ENCODE peak calls at places on chromosomes 7 and 10, in four cellular contexts. Y, L, X and V are unnamed samples.

GRCh38 chr7:154252046-154252445 is 199.8 kb downstream of the DPP6 start:
- DNase-seq in L (no peak), Y (no peak), X (no peak), V (no peak)

GRCh38 chr10:6194291-6194690 is 8.4 kb upstream of the PFKFB3 start:
- DNase-seq in L (no peak), Y (no peak), X (no peak), V (no peak)

GRCh38 chr10:15726042-15726441 is 6.3 kb upstream of the ITGA8 start:
- DNase-seq in Y (no peak), L (no peak), X (no peak), V (no peak)

GRCh38 chr7:5424689-5425506 is 1.3 kb upstream of the TNRC18 start:
- DNase-seq in L (peak), Y (no peak), X (peak), V (peak)

GRCh38 chr7:139416405-139416804 is 56.7 kb downstream of the LUC7L2 start:
- DNase-seq in Y (no peak), X (no peak), L (no peak), V (no peak)

GRCh38 chr10:102235598-102235920 is 5.8 kb downstream of the PITX3 start:
- DNase-seq in Y (no peak), X (peak), L (no peak), V (no peak)

GRCh38 chr7:38169862-38170261 is 8.2 kb upstream of the STARD3NL start:
- DNase-seq in X (peak), L (no peak), Y (no peak), V (no peak)

GRCh38 chr10:87740232-87740631 is 77.8 kb downstream of the ATAD1 start:
- DNase-seq in Y (no peak), X (peak), L (no peak), V (no peak)

GRCh38 chr10:119498889-119499864 is 43.3 kb downstream of the RGS10 start:
- DNase-seq in L (peak), X (peak), Y (no peak), V (no peak)

GRCh38 chr7:138752568-138753518 is 45.0 kb upstream of the TMEM213 start:
- DNase-seq in L (no peak), X (peak), Y (no peak), V (no peak)

GRCh38 chr7:14886533-14886932 is 16.0 kb downstream of the DGKB start:
- DNase-seq in Y (peak), X (no peak), L (no peak), V (no peak)

GRCh38 chr10:132671171-132672154 is 114.5 kb downstream of the NKX6-2 start:
- DNase-seq in X (no peak), L (peak), Y (no peak), V (no peak)

GRCh38 chr10:89710748-89711147 is 9.4 kb downstream of the KIF20B start:
- DNase-seq in L (no peak), X (no peak), Y (no peak), V (no peak)

GRCh38 chr7:123241809-123242208 is 42.0 kb upstream of the SLC13A1 start:
- DNase-seq in Y (no peak), X (no peak), L (no peak), V (no peak)

GRCh38 chr10:132756591-132756990 is 29.4 kb downstream of the NKX6-2 start:
- DNase-seq in X (no peak), L (no peak), Y (no peak), V (no peak)

GRCh38 chr10:124558339-124558685 is 96.7 kb downstream of the LHPP start:
- DNase-seq in L (peak), Y (no peak), X (no peak), V (no peak)

GRCh38 chr7:155882596-155882995 is 70.3 kb upstream of the SHH start:
- DNase-seq in X (no peak), L (no peak), Y (no peak), V (no peak)

GRCh38 chr10:86160890-86161585 is 205.6 kb downstream of the GRID1 start:
- DNase-seq in L (no peak), X (no peak), Y (peak), V (no peak)

GRCh38 chr7:38186593-38187314 is 8.7 kb downstream of the STARD3NL start:
- DNase-seq in L (no peak), X (peak), Y (no peak), V (no peak)

GRCh38 chr10:48620719-48621118 is 15.8 kb upstream of the ARHGAP22 start:
- DNase-seq in X (no peak), L (no peak), Y (no peak), V (no peak)

GRCh38 chr7:19020062-19020461 is 97.4 kb downstream of the TWIST1 start:
- DNase-seq in Y (no peak), X (peak), L (no peak), V (no peak)

GRCh38 chr7:112010994-112011393 is 195.2 kb downstream of the DOCK4 start:
- DNase-seq in X (no peak), L (no peak), Y (no peak), V (no peak)

GRCh38 chr10:69451209-69451783 is at the start of gene TSPAN15:
- DNase-seq in X (peak), L (peak), Y (peak), V (peak)

GRCh38 chr10:117411440-117412428 is 36.5 kb upstream of the PDZD8 start:
- DNase-seq in X (no peak), L (no peak), Y (no peak), V (no peak)

GRCh38 chr10:79159785-79160184 is 91.0 kb downstream of the ZMIZ1 start:
- DNase-seq in L (no peak), Y (no peak), X (no peak), V (no peak)

GRCh38 chr7:54188843-54189242 is 353.3 kb upstream of the VSTM2A start:
- DNase-seq in Y (no peak), X (no peak), L (no peak), V (no peak)

GRCh38 chr7:41912426-41912825 is 209.5 kb upstream of the INHBA start:
- DNase-seq in L (no peak), Y (no peak), X (peak), V (no peak)

GRCh38 chr10:96587255-96588059 is 645 bp upstream of the TM9SF3 start:
- DNase-seq in X (peak), Y (peak), L (no peak), V (no peak)

DNA sequence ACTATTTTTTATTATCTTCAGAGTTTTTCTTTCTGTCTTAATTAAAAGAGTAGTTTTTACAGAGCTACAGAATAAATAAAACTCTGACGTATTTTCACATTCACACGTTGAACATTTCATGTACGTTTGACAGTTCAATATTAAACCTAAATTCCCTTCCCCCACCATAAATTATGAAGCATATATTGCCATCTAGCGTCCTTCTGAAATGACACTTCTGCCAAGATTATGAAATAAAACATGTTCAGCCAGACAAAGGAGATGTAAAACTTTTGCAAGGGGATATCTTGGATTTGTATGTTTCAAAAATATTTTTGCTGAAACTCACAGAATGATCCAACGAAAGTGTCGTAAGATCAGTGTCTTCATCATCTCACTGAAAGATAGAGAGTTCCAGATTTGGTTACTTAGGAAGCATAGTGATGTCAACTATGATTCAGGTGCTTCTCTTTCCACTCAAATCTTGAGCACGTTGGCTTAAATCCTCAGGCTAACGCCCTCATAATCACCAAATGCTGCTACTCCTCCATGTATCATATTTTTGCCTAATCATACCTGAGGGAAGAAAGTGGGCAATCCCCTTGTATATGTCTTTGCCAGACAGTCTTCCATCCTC is 904.3 kb downstream of the XPNPEP1 start:
- DNase-seq in Y (no peak), L (no peak), X (peak), V (no peak)
- TF ChIP-seq CTCF in Y (no peak), L (no peak), X (no peak), V (no peak)

GRCh38 chr10:99630439-99630838 is 10.2 kb upstream of the SLC25A28 start:
- DNase-seq in Y (no peak), L (no peak), X (peak), V (no peak)
- TF ChIP-seq CTCF in Y (no peak), L (no peak), X (peak), V (no peak)

DNA sequence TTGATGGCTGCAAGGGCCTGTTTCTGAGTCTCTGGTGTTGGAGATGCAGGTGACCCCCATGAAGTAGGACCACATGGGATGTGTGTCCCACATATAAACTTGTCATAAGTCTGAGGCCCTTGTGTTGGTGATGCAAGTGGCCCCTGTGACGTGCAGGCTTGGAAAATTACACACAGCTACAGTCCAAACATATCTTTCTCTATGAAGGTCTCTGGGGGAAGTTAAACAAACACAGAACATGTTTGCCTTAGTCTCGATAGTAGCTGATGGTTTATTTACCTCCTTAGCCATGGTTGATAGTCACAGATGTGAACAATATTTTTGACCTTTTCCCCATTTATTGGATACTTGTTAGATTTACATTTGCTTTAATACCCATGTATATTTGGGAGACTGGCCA is 64.7 kb downstream of the ADCY1 start:
- DNase-seq in X (no peak), Y (no peak), L (no peak), V (no peak)
- TF ChIP-seq CTCF in X (no peak), Y (no peak), L (no peak), V (no peak)

DNA sequence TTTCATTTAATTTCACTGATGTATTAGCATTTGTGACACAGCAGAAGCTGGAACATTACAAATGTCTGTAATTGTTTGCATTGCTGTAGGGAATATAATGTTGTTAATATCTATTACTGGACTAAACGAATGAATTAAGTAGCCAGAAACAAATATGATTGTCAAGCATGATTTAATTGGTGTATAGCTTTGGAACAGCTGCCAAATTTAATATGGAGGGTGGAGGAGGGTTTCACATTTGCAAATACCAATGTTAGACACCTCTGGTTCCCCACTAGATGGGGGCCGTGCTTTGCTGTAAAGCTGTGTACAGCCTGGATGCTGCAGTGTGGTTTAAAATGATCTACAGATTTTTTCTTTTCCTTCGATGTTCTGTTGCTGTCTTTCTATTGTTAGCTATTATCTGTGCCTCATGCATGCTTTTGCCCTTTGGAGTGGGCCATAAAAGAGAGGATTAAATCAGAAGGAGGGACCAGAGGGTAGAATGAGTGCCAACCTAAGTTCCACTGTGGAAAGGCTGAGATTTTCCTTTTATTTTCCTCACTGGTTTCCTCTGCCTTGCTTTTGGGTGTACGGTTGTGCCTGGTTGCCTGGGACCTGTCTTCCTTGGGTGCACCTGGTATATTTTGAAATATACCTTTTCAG is 23.1 kb downstream of the DNAJB9 start:
- DNase-seq in L (no peak), Y (peak), X (peak), V (peak)
- TF ChIP-seq CTCF in L (no peak), Y (peak), X (peak), V (no peak)

GRCh38 chr10:58177362-58177947 is 90.2 kb downstream of the IPMK start:
- DNase-seq in Y (no peak), X (no peak), L (no peak), V (no peak)
- TF ChIP-seq CTCF in Y (no peak), X (peak), L (peak), V (peak)

DNA sequence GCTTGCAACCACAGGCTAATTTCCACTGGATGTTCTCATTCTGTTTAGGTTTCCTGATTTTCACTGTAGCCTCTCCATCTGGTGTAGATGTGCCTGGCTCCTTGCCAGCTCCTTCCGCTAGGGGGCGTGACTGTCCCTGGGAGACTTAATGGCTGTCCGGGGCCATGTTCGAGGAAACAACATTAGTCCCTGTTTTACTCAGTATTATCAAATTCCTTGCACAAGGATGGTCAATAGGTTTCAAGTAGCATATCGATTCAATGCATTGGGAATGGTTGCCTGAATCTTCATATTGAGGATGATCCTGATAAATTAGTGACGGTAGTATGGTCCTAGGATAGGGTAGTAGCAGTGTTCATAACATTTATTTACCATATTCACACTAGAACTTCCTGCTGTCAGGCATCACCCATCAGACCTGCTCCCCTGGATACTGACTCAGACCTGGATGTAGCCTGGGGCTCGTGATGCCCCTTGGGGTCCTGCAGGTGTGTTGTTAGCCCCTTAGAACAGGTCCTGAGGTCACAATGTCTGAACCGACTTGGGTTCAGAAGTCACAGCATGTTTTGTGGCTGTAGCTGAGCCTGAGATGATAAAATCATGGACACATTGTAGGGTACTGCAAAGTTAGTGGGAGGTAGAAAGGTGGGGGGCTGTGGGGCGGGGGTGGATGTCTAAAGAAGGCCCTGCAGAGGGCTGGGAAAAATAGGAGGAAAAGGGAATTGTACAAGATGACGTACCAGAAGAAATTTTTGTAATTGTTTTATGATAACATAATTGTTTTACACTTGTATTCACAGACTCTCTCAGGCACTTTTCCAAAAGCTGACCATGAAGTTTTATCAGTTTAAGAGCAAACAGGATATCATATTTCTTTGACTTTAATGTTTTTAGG is 8.9 kb upstream of the EXOC6 start:
- DNase-seq in L (peak), X (no peak), Y (peak), V (peak)
- TF ChIP-seq CTCF in L (peak), X (peak), Y (peak), V (peak)

GRCh38 chr10:122086416-122087240 is 97.7 kb downstream of the TACC2 start:
- DNase-seq in L (no peak), X (no peak), Y (no peak), V (no peak)

GRCh38 chr10:122085423-122085911 is 96.5 kb downstream of the TACC2 start:
- DNase-seq in X (peak), Y (no peak), L (no peak), V (no peak)

GRCh38 chr10:122087436-122087835 is 98.5 kb downstream of the TACC2 start:
- DNase-seq in X (no peak), Y (no peak), L (no peak), V (no peak)

GRCh38 chr10:122091722-122092121 is 102.8 kb downstream of the TACC2 start:
- DNase-seq in X (no peak), L (no peak), Y (no peak), V (no peak)

GRCh38 chr10:122089343-122090015 is 100.5 kb downstream of the TACC2 start:
- DNase-seq in Y (no peak), L (no peak), X (peak), V (no peak)
- TF ChIP-seq CTCF in Y (peak), L (no peak), X (peak), V (no peak)

GRCh38 chr7:105796365-105796764 is 80.0 kb downstream of the ATXN7L1 start:
- DNase-seq in X (no peak), L (no peak), Y (no peak), V (no peak)
- TF ChIP-seq CTCF in X (no peak), L (no peak), Y (no peak), V (no peak)